ENCODE peak calls at places on chromosome X, in seven cellular contexts. Y is testis, T is fibroblast of villous mesenchyme, Q is MM.1S, R is psoas muscle, I is choroid plexus epithelial cell, O is tibial nerve. E is an unnamed sample.
A peak's percentile ranks its signal among the peaks of the same experiment; 100 is the strongest.

GRCh38 chrX:78092296-78092695 is 11.8 kb upstream of the PGK1 start:
- DNase-seq in O (no peak), R (no peak), Y (no peak), T (peak; percentile 51), I (peak; percentile 72), Q (peak; percentile 22), E (peak; percentile 69)

GRCh38 chrX:68112321-68112720 is 321.0 kb downstream of the OPHN1 start:
- DNase-seq in Y (no peak), R (no peak), Q (no peak), T (no peak), I (no peak), O (no peak), E (peak; percentile 2)

GRCh38 chrX:130163350-130163851 is 2.2 kb downstream of the AIFM1 start:
- DNase-seq in T (no peak), O (no peak), Y (no peak), I (no peak), R (no peak), Q (no peak), E (no peak)

GRCh38 chrX:121558886-121559285 is 511.5 kb downstream of the GLUD2 start:
- DNase-seq in I (no peak), R (no peak), Y (no peak), T (no peak), Q (peak; percentile 63), O (no peak), E (no peak)

GRCh38 chrX:47579537-47579936 is 2.7 kb upstream of the TIMP1 start:
- DNase-seq in I (peak; percentile 87), R (no peak), T (peak; percentile 85), Y (no peak), Q (no peak), O (no peak), E (peak; percentile 70)

GRCh38 chrX:69503835-69504625 is at the start of gene NALF2:
- DNase-seq in R (peak; percentile 71), O (peak; percentile 24), Y (peak; percentile 58), Q (peak; percentile 64), I (peak; percentile 53), T (peak; percentile 28), E (peak; percentile 43)

GRCh38 chrX:15418041-15418706 is 34.0 kb upstream of the VEGFD start:
- DNase-seq in Y (no peak), O (no peak), T (no peak), Q (no peak), I (no peak), R (no peak), E (peak; percentile 27)

GRCh38 chrX:71815121-71815905 is 52.2 kb downstream of the CXorf49B start:
- DNase-seq in R (no peak), I (no peak), O (no peak), Y (no peak), Q (no peak), T (no peak), E (peak; percentile 0)

GRCh38 chrX:153597351-153597750 is 1.6 kb downstream of the CCNQ start:
- DNase-seq in Q (no peak), R (no peak), Y (no peak), T (no peak), I (no peak), O (no peak), E (no peak)

GRCh38 chrX:69231903-69232302 is 66.7 kb upstream of the PJA1 start:
- DNase-seq in T (no peak), I (no peak), Y (no peak), R (no peak), Q (no peak), O (no peak), E (peak; percentile 28)

GRCh38 chrX:39753296-39753996 is 344.3 kb downstream of the BCOR start:
- DNase-seq in Q (no peak), T (peak; percentile 63), I (peak; percentile 57), O (no peak), Y (peak; percentile 25), R (no peak), E (peak; percentile 42)

GRCh38 chrX:141760761-141761160 is 62.2 kb upstream of the SPANXD start:
- DNase-seq in I (peak; percentile 2), Y (no peak), R (no peak), T (peak; percentile 0), O (no peak), Q (no peak), E (peak; percentile 15)

GRCh38 chrX:119636419-119636818 is 30.2 kb upstream of the NKRF start:
- DNase-seq in Y (no peak), Q (no peak), I (no peak), T (no peak), R (no peak), O (no peak), E (no peak)

GRCh38 chrX:55011294-55011693 is 11.1 kb downstream of the APEX2 start:
- DNase-seq in O (no peak), T (no peak), Q (no peak), R (no peak), Y (no peak), I (peak; percentile 20), E (no peak)

GRCh38 chrX:67726028-67726427 is 182.2 kb downstream of the AR start:
- DNase-seq in R (no peak), I (no peak), T (no peak), Y (no peak), O (no peak), Q (no peak), E (no peak)

GRCh38 chrX:97096385-97096784 is 212.7 kb downstream of the RPA4 start:
- DNase-seq in I (no peak), Q (no peak), R (no peak), T (no peak), Y (no peak), O (no peak), E (no peak)

GRCh38 chrX:80806557-80806956 is 3.1 kb downstream of the BRWD3 start:
- DNase-seq in R (no peak), I (no peak), T (no peak), Y (no peak), Q (no peak), O (no peak), E (no peak)

GRCh38 chrX:2500681-2501151 is at the start of the genes DHRSX and ZBED1:
- DNase-seq in Y (no peak), I (no peak), O (no peak), T (peak; percentile 8), Q (peak; percentile 27), R (peak; percentile 66), E (peak; percentile 18)

GRCh38 chrX:114334473-114334982 is 249.4 kb upstream of the HTR2C start:
- DNase-seq in I (no peak), O (no peak), Y (no peak), Q (no peak), R (no peak), T (no peak), E (no peak)

DNA sequence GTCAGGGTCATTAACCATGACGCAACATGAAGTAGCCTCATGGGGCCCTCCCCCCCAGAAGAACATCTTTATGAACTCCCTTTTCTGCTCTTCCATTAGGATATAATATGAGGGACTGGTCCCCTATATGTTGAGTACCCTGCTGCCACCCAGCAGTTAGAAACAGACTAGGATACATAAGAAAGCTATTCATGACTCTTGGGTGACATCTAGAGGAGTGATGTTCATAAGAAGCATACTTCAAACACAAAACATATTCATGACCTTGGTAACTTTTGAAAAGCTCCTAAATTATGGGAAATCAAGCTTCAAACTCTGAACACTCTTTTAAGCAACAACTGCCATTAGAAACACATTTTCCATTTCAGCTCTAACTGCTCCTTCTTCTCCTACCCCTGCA is 155.2 kb upstream of the SPIN4 start:
- DNase-seq in R (no peak), Y (no peak), T (peak; percentile 23), Q (peak; percentile 50), O (no peak), I (peak; percentile 66), E (peak; percentile 61)
- TF ChIP-seq CTCF in R (peak; percentile 42), Y (no peak), T (peak; percentile 36), Q (peak; percentile 40), O (peak; percentile 35), I (peak; percentile 36), E (no peak)

GRCh38 chrX:150508461-150509367 is 59.7 kb upstream of the MTM1 start:
- DNase-seq in I (peak; percentile 24), R (peak; percentile 63), Y (peak; percentile 82), T (peak; percentile 16), Q (no peak), O (peak; percentile 25), E (peak; percentile 69)
- H3K4me3 ChIP-seq in I (no peak overlapping the region), R (no peak overlapping the region), Y (no peak overlapping the region), T (no peak overlapping the region), Q (no peak overlapping the region), O (no peak overlapping the region), E (no peak overlapping the region)

DNA sequence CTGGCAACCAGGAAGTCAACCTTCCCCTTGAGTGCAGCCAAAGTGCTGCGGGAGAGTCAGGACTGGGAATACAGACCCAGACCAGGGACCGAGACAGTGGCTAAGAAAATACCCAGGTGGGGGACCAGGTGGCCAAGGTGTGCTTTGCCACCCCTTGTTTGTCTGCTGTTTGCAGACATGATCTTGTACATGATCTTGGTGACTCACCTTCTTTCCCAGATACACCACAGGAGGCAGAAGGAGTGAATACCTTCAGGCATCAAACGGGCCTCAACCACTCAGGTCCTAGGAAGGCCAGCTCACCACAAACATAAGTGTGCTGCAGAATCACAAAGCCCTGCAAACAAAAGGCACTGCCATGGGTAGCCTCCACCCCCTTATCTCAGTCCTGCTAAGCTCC is 62.0 kb downstream of the CNGA2 start:
- DNase-seq in T (no peak), I (no peak), R (no peak), Y (no peak), Q (no peak), O (no peak), E (no peak)
- TF ChIP-seq CTCF in T (no peak), I (no peak), R (no peak), Y (no peak), Q (no peak), O (no peak), E (no peak)

GRCh38 chrX:46575991-46576392 is 2.4 kb downstream of the CHST7 start:
- DNase-seq in Y (peak; percentile 23), T (peak; percentile 64), R (peak; percentile 59), Q (no peak), I (peak; percentile 57), O (peak; percentile 49), E (peak; percentile 73)

GRCh38 chrX:46574337-46574940 is 874 bp downstream of the CHST7 start:
- DNase-seq in I (peak; percentile 16), O (no peak), Y (no peak), Q (peak; percentile 25), T (no peak), R (peak; percentile 64), E (peak; percentile 44)

GRCh38 chrX:46574941-46575381 is 1.4 kb downstream of the CHST7 start:
- DNase-seq in Q (peak; percentile 62), O (no peak), I (peak; percentile 27), Y (peak; percentile 19), T (no peak), R (no peak), E (peak; percentile 18)

GRCh38 chrX:46576458-46576857 is 2.9 kb downstream of the CHST7 start:
- DNase-seq in T (peak; percentile 41), Y (peak; percentile 22), Q (no peak), O (peak; percentile 7), R (no peak), I (no peak), E (peak; percentile 63)

DNA sequence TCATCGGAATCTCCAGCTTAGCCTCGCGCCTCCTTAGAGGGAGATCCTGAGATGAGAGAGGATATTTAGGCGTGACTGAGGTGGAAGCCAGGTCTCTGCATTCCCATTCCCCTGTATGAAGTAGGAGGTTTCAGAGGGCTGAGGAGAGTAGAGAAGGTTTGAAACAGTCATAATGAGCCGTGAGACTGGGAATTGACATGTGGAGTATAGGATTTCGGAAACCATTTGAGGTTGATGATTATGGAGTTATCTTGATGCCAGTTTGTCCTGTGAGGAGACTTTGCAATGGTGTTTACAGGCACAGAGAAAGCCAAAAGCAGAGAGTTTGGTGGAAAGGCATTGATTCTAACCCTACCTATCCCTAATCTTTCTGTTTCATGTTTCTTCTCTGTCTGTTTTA is 2.0 kb downstream of the CHST7 start:
- DNase-seq in Q (no peak), O (no peak), T (no peak), I (no peak), Y (no peak), R (no peak), E (no peak)
- H3K4me3 ChIP-seq in Q (peak overlapping the region; percentile 69), O (peak overlapping the region; percentile 62), T (peak overlapping the region; percentile 62), I (peak overlapping the region; percentile 63), Y (peak overlapping the region; percentile 66), R (peak overlapping the region; percentile 66), E (peak overlapping the region; percentile 70)

GRCh38 chrX:131704136-131704695 is 160.3 kb downstream of the OR13H1 start:
- DNase-seq in O (no peak), I (no peak), Y (peak; percentile 19), T (peak; percentile 95), Q (peak; percentile 83), R (peak; percentile 93), E (no peak)
- TF ChIP-seq CTCF in O (peak; percentile 85), I (no peak), Y (no peak), T (peak; percentile 53), Q (peak; percentile 41), R (peak; percentile 63), E (no peak)